ENCODE peak calls at places on chromosomes 11 and 22, in five cellular contexts. V is T follicular helper cell; D is activated CD4-positive, alpha-beta T cell treated with anti-CD3 and anti-CD28 coated beads, Interleukin-2, amount 50 U/mL, for 1 hour; R is cardiac muscle cell; Y is AG04450. X is an unnamed sample.

GRCh38 chr11:134783219-134783618 is 371.2 kb upstream of the B3GAT1 start:
- DNase-seq in D (no peak), V (no peak), Y (no peak), R (no peak), X (no peak)

GRCh38 chr22:44691796-44692661 is 10.0 kb upstream of the PRR5 start:
- DNase-seq in D (no peak), V (no peak), Y (no peak), R (no peak), X (no peak)

GRCh38 chr11:118622376-118623290 is 15.2 kb downstream of the PHLDB1 start:
- DNase-seq in Y (no peak), D (no peak), V (no peak), R (peak), X (peak)

GRCh38 chr22:24926849-24927579 is 19.5 kb downstream of the LHFPL7 start:
- DNase-seq in Y (no peak), V (no peak), R (peak), D (no peak), X (no peak)

GRCh38 chr11:124898711-124899110 is 1.0 kb upstream of the ROBO4 start:
- DNase-seq in Y (peak), D (no peak), R (peak), V (no peak), X (peak)

GRCh38 chr22:48840112-48840949 is 987.3 kb downstream of the BRD1 start:
- DNase-seq in Y (no peak), V (no peak), R (no peak), D (no peak), X (no peak)

GRCh38 chr11:122796128-122796717 is 42.1 kb upstream of the CRTAM start:
- DNase-seq in Y (no peak), D (peak), R (peak), V (peak), X (peak)

GRCh38 chr22:33000342-33001280 is 57.6 kb downstream of the SYN3 start:
- DNase-seq in D (peak), R (peak), V (no peak), Y (no peak), X (peak)

GRCh38 chr22:40120783-40121182 is 56.9 kb upstream of the TNRC6B start:
- DNase-seq in Y (no peak), R (no peak), V (no peak), D (no peak), X (peak)

GRCh38 chr11:64865286-64866172 is 12.9 kb downstream of the EHD1 start:
- DNase-seq in V (no peak), Y (no peak), R (peak), D (no peak), X (peak)

GRCh38 chr11:19642185-19642591 is 70.4 kb upstream of the NAV2 start:
- DNase-seq in V (no peak), D (no peak), R (peak), Y (no peak), X (no peak)

GRCh38 chr11:76629853-76630599 is 40.5 kb downstream of the LRRC32 start:
- DNase-seq in R (peak), Y (no peak), D (no peak), V (no peak), X (peak)

GRCh38 chr11:102157219-102157618 is 47.0 kb downstream of the YAP1 start:
- DNase-seq in D (no peak), Y (no peak), V (no peak), R (peak), X (no peak)

GRCh38 chr22:17781319-17782031 is 7.2 kb upstream of the BID start:
- DNase-seq in V (no peak), D (peak), R (peak), Y (peak), X (peak)

GRCh38 chr11:70420008-70420464 is 21.7 kb downstream of the CTTN start:
- DNase-seq in Y (no peak), V (no peak), R (peak), D (no peak), X (peak)

GRCh38 chr11:65089621-65090020 is 5.6 kb downstream of the ZFPL1 start:
- DNase-seq in D (no peak), R (no peak), V (no peak), Y (no peak), X (no peak)

GRCh38 chr11:128463386-128463829 is 124.0 kb downstream of the ETS1 start:
- DNase-seq in V (no peak), R (peak), D (no peak), Y (no peak), X (peak)

GRCh38 chr11:58731819-58732218 is at the start of gene GLYAT:
- DNase-seq in R (no peak), D (no peak), Y (no peak), V (no peak), X (no peak)

GRCh38 chr22:37894939-37895670 is 11.0 kb upstream of the MICALL1 start:
- DNase-seq in Y (no peak), R (no peak), V (no peak), D (no peak), X (no peak)

GRCh38 chr11:1211838-1212237 is 11.0 kb upstream of the MUC5B start:
- DNase-seq in D (no peak), R (no peak), Y (no peak), V (no peak), X (no peak)

GRCh38 chr11:124915541-124916369 is 3.3 kb upstream of the HEPN1 start:
- DNase-seq in Y (no peak), D (no peak), V (no peak), R (peak), X (peak)

GRCh38 chr11:56849852-56850251 is 101.4 kb upstream of the OR9G4 start:
- DNase-seq in R (no peak), Y (no peak), V (no peak), D (no peak), X (no peak)

GRCh38 chr11:8375460-8375859 is 111.8 kb upstream of the LMO1 start:
- DNase-seq in R (no peak), D (no peak), V (no peak), Y (no peak), X (no peak)

GRCh38 chr11:129224538-129224937 is 32.4 kb upstream of the ARHGAP32 start:
- DNase-seq in V (no peak), R (peak), Y (no peak), D (no peak), X (no peak)

GRCh38 chr11:33976351-33977199 is 75.0 kb upstream of the CAPRIN1 start:
- DNase-seq in Y (no peak), R (peak), D (no peak), V (no peak), X (no peak)

X was measured in lung microvascular endothelial cell.